ENCODE peak calls at places on chromosomes 7 and 10, in six cellular contexts. E, O, S, V, P and R are unnamed samples.

GRCh38 chr10:36779238-36779846 is 346.1 kb upstream of the ANKRD30A start:
- DNase-seq in P (no peak), V (no peak), E (no peak), O (no peak), S (peak; percentile 30), R (peak; percentile 11)

GRCh38 chr7:50332241-50333176 is 28.0 kb downstream of the IKZF1 start:
- DNase-seq in O (no peak), V (no peak), S (no peak), E (no peak), P (no peak), R (no peak)

GRCh38 chr10:86658261-86658741 is 4.0 kb downstream of the OPN4 start:
- DNase-seq in S (no peak), V (peak; percentile 58), O (peak; percentile 72), E (peak; percentile 53), P (no peak), R (peak; percentile 3)

GRCh38 chr10:132703305-132704007 is 82.5 kb downstream of the NKX6-2 start:
- DNase-seq in O (peak; percentile 57), E (peak; percentile 53), V (peak; percentile 24), P (no peak), S (no peak), R (no peak)

GRCh38 chr10:19408924-19409323 is 360.3 kb downstream of the MALRD1 start:
- DNase-seq in E (no peak), V (no peak), S (no peak), P (no peak), O (no peak), R (no peak)

GRCh38 chr7:52992479-52993195 is 42.8 kb upstream of the POM121L12 start:
- DNase-seq in V (no peak), E (no peak), S (no peak), P (no peak), O (no peak), R (no peak)

GRCh38 chr10:130231211-130231850 is 95.1 kb downstream of the GLRX3 start:
- DNase-seq in O (peak; percentile 60), P (peak; percentile 17), S (no peak), V (peak; percentile 71), E (peak; percentile 53), R (no peak)

GRCh38 chr7:1248459-1249131 is 15.9 kb downstream of the UNCX start:
- DNase-seq in S (no peak), P (no peak), O (no peak), E (no peak), V (no peak), R (no peak)

GRCh38 chr10:126478600-126478999 is 90.3 kb upstream of the ADAM12 start:
- DNase-seq in O (no peak), S (no peak), E (no peak), V (no peak), P (no peak), R (no peak)

GRCh38 chr7:93228302-93228701 is 2.0 kb upstream of the HEPACAM2 start:
- DNase-seq in P (no peak), E (no peak), O (no peak), S (peak; percentile 56), V (no peak), R (no peak)

GRCh38 chr7:102432476-102433318 is 678 bp upstream of the ORAI2 start:
- DNase-seq in E (no peak), V (no peak), S (no peak), P (no peak), O (no peak), R (peak; percentile 50)

GRCh38 chr10:128894641-128895040 is 572.4 kb upstream of the MGMT start:
- DNase-seq in S (no peak), O (no peak), P (no peak), V (no peak), E (no peak), R (no peak)

GRCh38 chr7:34740840-34741239 is 82.8 kb downstream of the NPSR1 start:
- DNase-seq in S (no peak), P (no peak), E (no peak), O (no peak), V (no peak), R (no peak)

GRCh38 chr7:2759736-2760097 is 71.7 kb downstream of the AMZ1 start:
- DNase-seq in O (no peak), S (no peak), E (no peak), P (no peak), V (no peak), R (no peak)

GRCh38 chr7:69260023-69260422 is 338.3 kb upstream of the AUTS2 start:
- DNase-seq in V (no peak), O (no peak), E (no peak), S (no peak), P (no peak), R (no peak)

GRCh38 chr10:71128311-71129010 is 83.9 kb upstream of the UNC5B start:
- DNase-seq in V (no peak), O (no peak), E (no peak), P (no peak), S (no peak), R (no peak)

GRCh38 chr7:64183126-64183742 is 23.8 kb upstream of the ZNF735 start:
- DNase-seq in P (no peak), E (no peak), V (no peak), O (no peak), S (no peak), R (no peak)

GRCh38 chr7:79293655-79294142 is 159.8 kb downstream of the MAGI2 start:
- DNase-seq in E (no peak), S (peak; percentile 86), O (no peak), V (no peak), P (peak; percentile 76), R (peak; percentile 40)

GRCh38 chr10:122701652-122702051 is 2.0 kb upstream of the C10orf120 start:
- DNase-seq in P (no peak), V (no peak), O (no peak), S (no peak), E (no peak), R (no peak)

DNA sequence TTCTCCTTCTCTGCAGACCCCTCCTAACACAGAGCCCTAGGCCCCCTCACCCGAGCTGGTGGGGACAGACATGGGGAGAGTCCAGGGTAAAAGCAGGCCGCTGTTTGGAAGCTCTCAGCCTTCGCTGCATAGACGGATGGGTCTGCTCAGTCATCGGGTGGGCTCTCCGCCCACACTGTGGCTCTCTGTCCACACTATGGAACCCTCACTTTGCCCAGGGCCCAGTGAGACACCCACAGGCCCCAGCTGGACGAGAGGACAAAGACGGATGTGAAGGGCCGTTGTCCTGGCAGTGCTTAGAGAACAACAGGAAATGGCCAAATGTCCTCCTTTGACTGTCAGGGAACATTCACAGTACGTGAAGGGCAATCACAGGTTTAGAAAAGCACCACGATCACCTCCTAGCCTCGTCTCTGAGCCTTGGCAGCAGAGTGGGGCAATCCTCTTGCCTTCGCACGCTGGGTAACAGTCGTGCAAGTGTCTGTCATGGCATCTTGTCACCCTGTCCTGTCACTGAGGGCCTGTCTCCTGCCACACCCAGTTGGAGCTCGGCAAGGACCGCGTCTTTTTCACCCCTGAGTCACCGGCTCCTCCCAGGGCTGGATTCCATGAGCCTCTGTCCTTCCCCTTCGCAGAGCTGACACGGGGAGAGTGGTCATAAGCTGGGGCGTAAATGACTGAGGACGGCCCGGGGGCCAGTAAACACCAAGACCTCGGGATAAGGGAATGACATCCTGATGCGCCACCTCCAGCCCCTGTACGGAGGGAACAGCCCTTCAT is 80.6 kb downstream of the PRKAG2 start:
- DNase-seq in S (no peak), E (peak; percentile 80), O (peak; percentile 93), V (peak; percentile 65), P (peak; percentile 71), R (peak; percentile 30)
- TF ChIP-seq POLR2A in S (no peak), E (no peak), O (no peak), V (no peak), P (no peak), R (no peak)

GRCh38 chr7:130356121-130356759 is 11.6 kb downstream of the CPA5 start:
- DNase-seq in E (peak; percentile 90), S (peak; percentile 57), P (peak; percentile 20), V (no peak), O (peak; percentile 60), R (peak; percentile 50)
- H3K4me3 ChIP-seq in E (no peak overlapping the region), S (peak overlapping the region; percentile 1), P (no peak overlapping the region), V (no peak overlapping the region), O (no peak overlapping the region), R (no peak overlapping the region)

GRCh38 chr7:10824154-10824553 is 149.5 kb upstream of the PHF14 start:
- DNase-seq in E (no peak), P (no peak), O (no peak), S (no peak), V (no peak), R (no peak)
- TF ChIP-seq POLR2AphosphoS5 in E (no peak), P (no peak), O (no peak), S (no peak), V (no peak), R (no peak)

GRCh38 chr10:10925667-10926066 is 92.0 kb upstream of the CELF2 start:
- DNase-seq in S (no peak), V (no peak), E (no peak), O (no peak), P (no peak), R (no peak)
- TF ChIP-seq POLR2A in S (no peak), V (no peak), E (no peak), O (no peak), P (no peak), R (no peak)

DNA sequence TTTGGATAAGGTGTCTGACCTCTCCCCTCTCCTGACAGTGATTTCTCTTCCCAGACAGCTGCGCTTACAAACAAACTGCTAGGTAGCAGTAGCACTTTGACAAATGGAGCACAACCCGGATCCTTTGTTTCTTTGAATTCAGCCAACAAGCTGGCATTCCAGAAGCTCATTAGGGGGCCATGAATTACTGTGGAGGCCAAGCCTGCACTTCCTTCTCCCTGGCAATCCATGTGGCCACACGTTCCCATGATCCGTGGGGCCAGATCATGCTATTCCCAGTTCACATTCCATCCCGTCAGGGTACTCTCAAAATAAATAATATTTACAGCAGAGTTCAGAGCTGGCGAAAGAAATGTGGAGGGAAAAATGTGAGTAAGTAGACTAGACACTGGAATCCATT is 172.4 kb downstream of the PRPF18 start:
- DNase-seq in S (no peak), P (no peak), V (no peak), O (no peak), E (no peak), R (no peak)
- H3K4me3 ChIP-seq in S (no peak overlapping the region), P (no peak overlapping the region), V (no peak overlapping the region), O (no peak overlapping the region), E (no peak overlapping the region), R (no peak overlapping the region)

GRCh38 chr10:59337254-59337653 is 25.1 kb downstream of the FAM13C start:
- DNase-seq in P (no peak), E (peak; percentile 71), O (no peak), V (no peak), S (peak; percentile 21), R (peak; percentile 32)

GRCh38 chr10:59332581-59332980 is 29.8 kb downstream of the FAM13C start:
- DNase-seq in O (no peak), E (no peak), V (no peak), P (no peak), S (no peak), R (no peak)

GRCh38 chr10:59333731-59334130 is 28.6 kb downstream of the FAM13C start:
- DNase-seq in E (no peak), S (no peak), P (no peak), V (no peak), O (no peak), R (no peak)

GRCh38 chr10:59336632-59337031 is 25.7 kb downstream of the FAM13C start:
- DNase-seq in S (no peak), E (no peak), O (no peak), P (no peak), V (no peak), R (no peak)

GRCh38 chr10:59335497-59335896 is 26.9 kb downstream of the FAM13C start:
- DNase-seq in V (no peak), S (no peak), O (no peak), E (no peak), P (no peak), R (no peak)
- TF ChIP-seq POLR2AphosphoS5 in V (no peak), S (no peak), O (no peak), E (no peak), P (no peak), R (no peak)

GRCh38 chr7:55969391-55969790 is 5.0 kb downstream of the NIPSNAP2 start:
- DNase-seq in E (no peak), V (no peak), P (no peak), S (no peak), O (no peak), R (no peak)
- TF ChIP-seq POLR2A in E (no peak), V (no peak), P (no peak), S (no peak), O (no peak), R (no peak)